ENCODE peak calls at places on chromosomes 3 and 15, in six cellular contexts. O is H1, B is IMR-90, P is H9, Y is mesenchymal stem cell, U is trophoblast cell. G is an unnamed sample.

GRCh38 chr15:25134546-25134945 is 179.8 kb downstream of the SNRPN start:
- DNase-seq in O (no peak), U (no peak), Y (peak), B (peak), P (no peak), G (no peak)

GRCh38 chr15:58932791-58933310 is 628 bp downstream of the SLTM start:
- DNase-seq in U (peak), P (no peak), Y (peak), B (no peak), O (no peak), G (no peak)

GRCh38 chr15:35115155-35115725 is 30.1 kb upstream of the NANOGP8 start:
- DNase-seq in B (peak), Y (peak), P (no peak), U (no peak), O (no peak), G (no peak)

GRCh38 chr15:41556657-41557056 is 2.4 kb upstream of the TYRO3 start:
- DNase-seq in U (no peak), Y (no peak), O (no peak), B (no peak), P (no peak), G (no peak)

GRCh38 chr3:9902372-9903237 is at the start of gene IL17RE:
- DNase-seq in U (peak), P (peak), O (no peak), Y (no peak), B (no peak), G (no peak)

GRCh38 chr3:8464668-8465067 is 37.0 kb upstream of the LMCD1 start:
- DNase-seq in B (no peak), Y (no peak), O (no peak), P (no peak), U (no peak), G (no peak)

GRCh38 chr3:193548406-193548805 is 6.3 kb downstream of the ATP13A4 start:
- DNase-seq in O (no peak), U (no peak), Y (no peak), B (no peak), P (no peak), G (no peak)

GRCh38 chr15:75347222-75348033 is 589 bp downstream of the NEIL1 start:
- DNase-seq in U (no peak), B (no peak), O (no peak), Y (peak), P (peak), G (no peak)

GRCh38 chr15:33675246-33675645 is 293.1 kb upstream of the CHRM5 start:
- DNase-seq in O (no peak), P (no peak), U (peak), Y (no peak), B (no peak), G (peak)

GRCh38 chr3:196016485-196016884 is 65.4 kb downstream of the TFRC start:
- DNase-seq in P (no peak), U (no peak), O (no peak), B (peak), Y (peak), G (no peak)

GRCh38 chr3:49554639-49555265 is 475 bp downstream of the BSN start:
- DNase-seq in Y (peak), O (no peak), B (peak), U (peak), P (peak), G (peak)

GRCh38 chr15:64009798-64010241 is 36.5 kb downstream of the DAPK2 start:
- DNase-seq in U (no peak), B (peak), O (no peak), P (no peak), Y (no peak), G (no peak)

GRCh38 chr3:3119393-3119851 is 7.3 kb upstream of the TRNT1 start:
- DNase-seq in Y (no peak), U (no peak), P (no peak), B (no peak), O (no peak), G (no peak)

GRCh38 chr15:91632176-91632575 is 221.3 kb upstream of the SLCO3A1 start:
- DNase-seq in B (no peak), U (no peak), O (no peak), Y (no peak), P (no peak), G (no peak)

GRCh38 chr3:138559134-138559533 is 34.9 kb downstream of the CEP70 start:
- DNase-seq in U (no peak), B (no peak), P (no peak), Y (no peak), O (no peak), G (no peak)

GRCh38 chr3:136545664-136546266 is 206.4 kb downstream of the STAG1 start:
- DNase-seq in Y (peak), U (no peak), P (no peak), B (peak), O (no peak), G (no peak)

GRCh38 chr3:67617518-67617917 is 36.9 kb downstream of the SUCLG2 start:
- DNase-seq in Y (no peak), O (no peak), P (no peak), U (no peak), B (no peak), G (no peak)

GRCh38 chr3:172289583-172289982 is 158.7 kb downstream of the GHSR start:
- DNase-seq in O (no peak), U (peak), Y (peak), P (peak), B (no peak), G (no peak)

GRCh38 chr3:169232863-169233262 is 430.6 kb downstream of the MECOM start:
- DNase-seq in P (no peak), B (peak), Y (peak), U (no peak), O (no peak), G (no peak)

GRCh38 chr15:80978685-80979084 is 10.9 kb downstream of the MESD start:
- DNase-seq in U (peak), O (no peak), Y (no peak), B (peak), P (no peak), G (no peak)

GRCh38 chr3:108862865-108863798 is 40.5 kb downstream of the TRAT1 start:
- DNase-seq in Y (peak), B (peak), O (no peak), P (no peak), U (no peak), G (no peak)

GRCh38 chr3:66276705-66277274 is 56.0 kb downstream of the SLC25A26 start:
- DNase-seq in U (peak), Y (peak), P (peak), O (peak), B (peak), G (peak)

DNA sequence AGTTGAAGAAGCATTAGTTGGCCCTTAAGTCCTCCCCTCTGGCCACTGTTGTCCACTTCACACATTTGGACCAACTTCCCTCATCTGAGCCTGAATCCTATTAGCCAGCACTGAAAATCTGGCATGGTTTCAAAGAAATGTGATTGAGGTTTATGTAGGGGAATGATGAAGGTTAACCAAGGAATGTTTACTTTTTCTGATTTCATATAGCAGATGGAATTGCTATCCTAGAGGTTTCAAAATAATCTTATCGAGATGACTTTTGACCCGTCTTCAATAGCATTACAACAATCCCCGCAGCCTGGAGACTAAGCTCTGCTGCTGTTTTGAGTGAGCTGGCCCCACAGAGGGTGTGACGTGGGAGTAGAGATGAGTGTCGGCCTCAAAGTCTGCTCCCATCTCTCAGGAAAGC is 200.8 kb upstream of the IL12A start:
- DNase-seq in P (no peak), Y (peak), U (peak), B (peak), O (no peak), G (no peak)
- H3K14ac ChIP-seq in P (no peak), Y (no peak), U (peak), B (peak), O (no peak), G (no peak)

GRCh38 chr3:175896655-175897054 is 1037.5 kb downstream of the NAALADL2 start:
- DNase-seq in O (no peak), B (no peak), P (no peak), Y (no peak), U (no peak), G (no peak)
- H2AFZ ChIP-seq in O (no peak), B (no peak), P (no peak), Y (no peak), U (no peak), G (no peak)

GRCh38 chr3:13599887-13600450 is 51.0 kb downstream of the FBLN2 start:
- DNase-seq in B (no peak), Y (no peak), P (no peak), U (no peak), O (no peak), G (no peak)

GRCh38 chr3:13598201-13598600 is 49.3 kb downstream of the FBLN2 start:
- DNase-seq in B (no peak), U (no peak), Y (no peak), O (no peak), P (no peak), G (no peak)

GRCh38 chr3:13600950-13601691 is 52.2 kb downstream of the FBLN2 start:
- DNase-seq in U (peak), O (no peak), P (no peak), B (peak), Y (peak), G (no peak)

GRCh38 chr3:13597661-13598060 is 48.7 kb downstream of the FBLN2 start:
- DNase-seq in Y (no peak), B (no peak), U (no peak), O (no peak), P (no peak), G (no peak)

GRCh38 chr3:13598926-13599886 is 50.3 kb downstream of the FBLN2 start:
- DNase-seq in U (no peak), P (no peak), Y (no peak), B (peak), O (no peak), G (no peak)
- H3K27ac ChIP-seq in U (no peak), P (no peak), Y (no peak), B (no peak), O (no peak), G (no peak)

GRCh38 chr3:53145109-53146077 is 15.2 kb upstream of the RFT1 start:
- DNase-seq in P (no peak), B (peak), O (no peak), Y (no peak), U (no peak), G (no peak)
- H3K14ac ChIP-seq in P (no peak), B (no peak), O (no peak), Y (no peak), U (no peak), G (no peak)

GRCh38 chr3:36381311-36381956 is 1.1 kb downstream of the STAC start:
- DNase-seq in U (no peak), P (peak), O (no peak), B (no peak), Y (no peak), G (peak)
- H2AFZ ChIP-seq in U (no peak), P (no peak), O (peak), B (no peak), Y (no peak), G (no peak)

GRCh38 chr15:29066848-29067247 is 181.1 kb downstream of the APBA2 start:
- DNase-seq in Y (no peak), B (no peak), P (no peak), U (no peak), O (no peak), G (no peak)

GRCh38 chr15:29070471-29071192 is 184.9 kb downstream of the APBA2 start:
- DNase-seq in Y (no peak), B (no peak), U (peak), P (no peak), O (no peak), G (no peak)

GRCh38 chr15:29065571-29065970 is 179.8 kb downstream of the APBA2 start:
- DNase-seq in O (no peak), P (no peak), B (no peak), U (no peak), Y (no peak), G (no peak)

GRCh38 chr15:29066310-29066709 is 180.5 kb downstream of the APBA2 start:
- DNase-seq in O (no peak), Y (no peak), P (no peak), B (no peak), U (no peak), G (no peak)

DNA sequence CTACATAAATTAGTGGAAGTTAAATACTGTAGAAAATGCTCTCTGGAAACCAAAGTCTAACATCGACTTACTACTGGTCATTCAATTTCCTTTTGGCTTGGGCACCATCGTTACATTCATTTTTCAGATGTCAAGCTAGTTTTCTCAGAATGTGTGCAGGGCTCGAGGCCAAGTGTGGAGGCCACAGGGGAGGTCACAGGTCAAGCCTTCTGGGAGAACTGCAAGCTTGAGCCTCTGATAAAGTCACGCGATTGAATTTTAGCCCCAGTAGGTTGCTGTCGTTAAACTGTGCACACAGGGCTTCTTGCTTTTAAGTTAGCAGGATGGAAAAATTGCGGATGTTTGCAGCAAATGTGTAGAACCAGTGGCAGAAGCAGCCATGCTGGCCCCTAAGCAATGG is 182.2 kb downstream of the APBA2 start:
- DNase-seq in P (no peak), U (no peak), Y (peak), B (no peak), O (no peak), G (no peak)
- H3K27ac ChIP-seq in P (no peak), U (no peak), Y (no peak), B (no peak), O (no peak), G (no peak)

G was measured in neuronal stem cell.